ENCODE peak calls at places on chromosomes 11 and 22, in four cellular contexts. One of them, this sample, is unnamed. For H3K4me1, the result is how much of the 10 kb centered on the place peaks cover.

GRCh38 chr11:2517386-2518064 is 72.7 kb downstream of the KCNQ1 start:
- DNase-seq in prostate gland: no peak
- DNase-seq in stomach: peak
- DNase-seq in sigmoid colon: no peak
- DNase-seq in this sample: peak

GRCh38 chr11:73325036-73325981 is 17.2 kb downstream of the ARHGEF17 start:
- DNase-seq in prostate gland: no peak
- DNase-seq in stomach: no peak
- DNase-seq in sigmoid colon: peak
- DNase-seq in this sample: no peak

GRCh38 chr11:60914620-60915249 is 777 bp downstream of the TMEM109 start:
- DNase-seq in prostate gland: no peak
- DNase-seq in stomach: no peak
- DNase-seq in sigmoid colon: peak
- DNase-seq in this sample: no peak

GRCh38 chr11:10067629-10068300 is 226.3 kb downstream of the SBF2 start:
- DNase-seq in prostate gland: no peak
- DNase-seq in stomach: no peak
- DNase-seq in sigmoid colon: no peak
- DNase-seq in this sample: no peak

GRCh38 chr11:37881741-37882140 is 1283.7 kb upstream of the RAG2 start:
- DNase-seq in prostate gland: no peak
- DNase-seq in stomach: no peak
- DNase-seq in sigmoid colon: no peak
- DNase-seq in this sample: no peak

GRCh38 chr11:78138694-78139421 is 568 bp downstream of the ALG8 start:
- DNase-seq in prostate gland: no peak
- DNase-seq in stomach: peak
- DNase-seq in sigmoid colon: no peak
- DNase-seq in this sample: no peak

GRCh38 chr11:120141144-120142071 is 3.5 kb upstream of the TRIM29 start:
- DNase-seq in prostate gland: peak
- DNase-seq in stomach: peak
- DNase-seq in sigmoid colon: no peak
- DNase-seq in this sample: peak

GRCh38 chr11:89491141-89491690 is at the start of gene NOX4:
- DNase-seq in prostate gland: no peak
- DNase-seq in stomach: peak
- DNase-seq in sigmoid colon: peak
- DNase-seq in this sample: no peak

GRCh38 chr22:37808294-37808657 is 542 bp downstream of the GCAT start:
- DNase-seq in prostate gland: no peak
- DNase-seq in stomach: no peak
- DNase-seq in sigmoid colon: no peak
- DNase-seq in this sample: no peak

GRCh38 chr11:2585566-2586090 is 114.2 kb downstream of the KCNQ1OT1 start:
- DNase-seq in prostate gland: no peak
- DNase-seq in stomach: peak
- DNase-seq in sigmoid colon: no peak
- DNase-seq in this sample: peak

GRCh38 chr11:94780432-94780831 is 12.3 kb downstream of the AMOTL1 start:
- DNase-seq in prostate gland: no peak
- DNase-seq in stomach: no peak
- DNase-seq in sigmoid colon: no peak
- DNase-seq in this sample: no peak

GRCh38 chr11:117189191-117189940 is 9.8 kb upstream of the TAGLN start:
- DNase-seq in prostate gland: no peak
- DNase-seq in stomach: peak
- DNase-seq in sigmoid colon: peak
- DNase-seq in this sample: no peak

GRCh38 chr22:29331658-29332300 is 16.3 kb upstream of the RASL10A start:
- DNase-seq in prostate gland: no peak
- DNase-seq in stomach: no peak
- DNase-seq in sigmoid colon: no peak
- DNase-seq in this sample: no peak

GRCh38 chr11:199782-200181 is 6.9 kb downstream of the SCGB1C1 start:
- DNase-seq in prostate gland: no peak
- DNase-seq in stomach: peak
- DNase-seq in sigmoid colon: peak
- DNase-seq in this sample: no peak

GRCh38 chr11:75214411-75214821 is 26.2 kb upstream of the TPBGL start:
- DNase-seq in prostate gland: peak
- DNase-seq in stomach: peak
- DNase-seq in sigmoid colon: peak
- DNase-seq in this sample: no peak

GRCh38 chr11:125168875-125169537 is 4.5 kb downstream of the PKNOX2 start:
- DNase-seq in prostate gland: no peak
- DNase-seq in stomach: no peak
- DNase-seq in sigmoid colon: no peak
- DNase-seq in this sample: no peak

GRCh38 chr11:31301549-31302225 is 67.9 kb downstream of the DCDC1 start:
- DNase-seq in prostate gland: no peak
- DNase-seq in stomach: no peak
- DNase-seq in sigmoid colon: no peak
- DNase-seq in this sample: no peak

GRCh38 chr11:1825785-1826451 is 8.9 kb upstream of the SYT8 start:
- DNase-seq in prostate gland: no peak
- DNase-seq in stomach: no peak
- DNase-seq in sigmoid colon: no peak
- DNase-seq in this sample: no peak

GRCh38 chr11:134039726-134040385 is 29.0 kb upstream of the JAM3 start:
- DNase-seq in prostate gland: no peak
- DNase-seq in stomach: no peak
- DNase-seq in sigmoid colon: no peak
- DNase-seq in this sample: no peak

GRCh38 chr11:65090628-65091027 is 5.4 kb upstream of the VPS51 start:
- DNase-seq in prostate gland: no peak
- DNase-seq in stomach: no peak
- DNase-seq in sigmoid colon: no peak
- DNase-seq in this sample: no peak

GRCh38 chr11:13958596-13958995 is 3.9 kb upstream of the SPON1 start:
- DNase-seq in prostate gland: no peak
- DNase-seq in stomach: no peak
- DNase-seq in sigmoid colon: no peak
- DNase-seq in this sample: no peak

GRCh38 chr11:5689551-5689983 is at the start of gene TRIM22:
- DNase-seq in prostate gland: peak
- DNase-seq in stomach: peak
- DNase-seq in sigmoid colon: no peak
- DNase-seq in this sample: peak

GRCh38 chr11:66639066-66639813 is 737 bp downstream of the RBM4 start:
- DNase-seq in prostate gland: no peak
- DNase-seq in stomach: no peak
- DNase-seq in sigmoid colon: peak
- DNase-seq in this sample: no peak

GRCh38 chr11:117818036-117818858 is 6.3 kb downstream of the FXYD2 start:
- DNase-seq in prostate gland: no peak
- DNase-seq in stomach: no peak
- DNase-seq in sigmoid colon: no peak
- DNase-seq in this sample: no peak

DNA sequence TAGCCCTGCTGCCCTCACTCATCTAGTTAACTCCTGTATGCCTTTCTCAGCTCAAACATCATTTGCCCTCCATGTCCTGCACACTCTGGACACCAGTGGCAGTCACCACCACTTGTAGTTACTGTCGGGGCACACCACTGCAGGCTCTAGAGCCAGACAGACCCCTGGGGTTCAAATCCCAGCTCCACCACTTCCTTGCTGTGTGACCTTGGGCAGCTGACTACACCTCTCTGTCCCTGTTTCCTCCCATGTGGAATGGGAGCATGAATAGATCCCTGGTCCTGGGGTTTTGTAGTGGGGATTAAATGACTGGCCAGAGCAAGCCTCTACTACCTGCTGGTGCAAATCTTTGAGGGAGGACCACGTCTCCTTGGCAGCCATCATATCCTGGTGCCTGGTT is 7.8 kb upstream of the IFT27 start:
- DNase-seq in prostate gland: no peak
- DNase-seq in stomach: no peak
- DNase-seq in sigmoid colon: no peak
- DNase-seq in this sample: no peak
- TF ChIP-seq POLR2AphosphoS5 in prostate gland: no peak
- TF ChIP-seq POLR2AphosphoS5 in stomach: no peak
- TF ChIP-seq POLR2AphosphoS5 in sigmoid colon: no peak
- TF ChIP-seq POLR2AphosphoS5 in this sample: no peak

DNA sequence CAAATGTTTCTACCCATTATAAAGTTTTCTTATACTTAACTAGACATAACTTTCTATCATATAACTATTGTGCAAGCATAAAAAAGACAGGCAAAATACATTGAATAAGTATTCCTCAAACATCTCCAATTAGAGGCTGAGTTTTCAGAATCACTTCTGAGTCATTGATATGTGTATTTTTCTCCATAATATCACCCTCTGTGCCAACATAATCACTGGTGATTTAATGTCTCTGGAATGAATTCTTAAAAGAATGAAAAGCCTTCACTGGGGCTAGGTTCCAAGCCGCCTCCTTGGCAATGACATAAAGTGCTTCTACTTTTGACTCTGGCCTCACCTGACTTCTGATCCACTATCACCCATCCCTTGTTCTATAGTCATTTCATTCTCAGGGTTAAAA is 197.0 kb upstream of the E2F8 start:
- DNase-seq in prostate gland: no peak
- DNase-seq in stomach: no peak
- DNase-seq in sigmoid colon: no peak
- DNase-seq in this sample: no peak
- H3K4me1 ChIP-seq in prostate gland: under half
- H3K4me1 ChIP-seq in stomach: under half
- H3K4me1 ChIP-seq in sigmoid colon: under half
- H3K4me1 ChIP-seq in this sample: under half

GRCh38 chr11:61969838-61970452 is 2.5 kb upstream of the FTH1 start:
- DNase-seq in prostate gland: no peak
- DNase-seq in stomach: no peak
- DNase-seq in sigmoid colon: no peak
- DNase-seq in this sample: no peak
- TF ChIP-seq POLR2AphosphoS5 in prostate gland: peak
- TF ChIP-seq POLR2AphosphoS5 in stomach: peak
- TF ChIP-seq POLR2AphosphoS5 in sigmoid colon: peak
- TF ChIP-seq POLR2AphosphoS5 in this sample: peak

DNA sequence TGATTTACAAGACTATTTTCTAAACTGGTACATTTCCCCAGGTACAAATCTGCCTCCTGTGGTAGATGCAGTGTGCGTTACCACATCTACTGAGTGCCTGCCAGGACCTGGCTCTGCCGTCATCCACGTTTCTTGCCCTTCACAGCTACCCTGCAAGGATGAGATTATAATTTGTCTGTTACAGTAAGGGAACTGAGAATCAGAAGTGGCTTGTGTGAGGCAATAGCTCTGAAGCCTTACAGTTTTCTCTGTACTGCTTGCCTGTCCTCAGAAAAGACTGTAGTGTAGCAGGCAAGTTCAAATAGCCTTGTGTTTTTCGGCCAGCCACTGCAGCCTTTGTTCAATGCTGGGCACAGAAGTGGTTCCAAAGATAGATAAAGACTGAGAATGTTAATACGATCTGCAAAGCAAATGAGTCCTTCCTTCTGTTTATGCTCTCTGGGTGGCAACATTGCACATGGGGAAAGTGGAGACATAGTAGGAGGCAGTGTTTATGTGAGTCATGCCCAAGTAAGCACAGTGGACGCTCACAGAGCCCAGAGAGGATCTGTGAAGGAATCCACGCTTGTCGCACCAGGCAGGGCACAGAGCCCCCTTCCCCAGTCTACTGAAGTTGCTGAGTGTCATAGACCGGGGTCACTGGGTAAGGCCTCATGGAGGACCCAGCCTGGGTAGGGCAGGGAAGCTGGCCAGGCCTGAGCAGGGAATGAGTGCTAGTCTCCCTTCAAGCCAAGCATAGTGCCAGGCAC is 49.1 kb downstream of the MICAL2 start:
- DNase-seq in prostate gland: no peak
- DNase-seq in stomach: no peak
- DNase-seq in sigmoid colon: peak
- DNase-seq in this sample: no peak
- H3K4me1 ChIP-seq in prostate gland: under half
- H3K4me1 ChIP-seq in stomach: half or more
- H3K4me1 ChIP-seq in sigmoid colon: half or more
- H3K4me1 ChIP-seq in this sample: half or more

DNA sequence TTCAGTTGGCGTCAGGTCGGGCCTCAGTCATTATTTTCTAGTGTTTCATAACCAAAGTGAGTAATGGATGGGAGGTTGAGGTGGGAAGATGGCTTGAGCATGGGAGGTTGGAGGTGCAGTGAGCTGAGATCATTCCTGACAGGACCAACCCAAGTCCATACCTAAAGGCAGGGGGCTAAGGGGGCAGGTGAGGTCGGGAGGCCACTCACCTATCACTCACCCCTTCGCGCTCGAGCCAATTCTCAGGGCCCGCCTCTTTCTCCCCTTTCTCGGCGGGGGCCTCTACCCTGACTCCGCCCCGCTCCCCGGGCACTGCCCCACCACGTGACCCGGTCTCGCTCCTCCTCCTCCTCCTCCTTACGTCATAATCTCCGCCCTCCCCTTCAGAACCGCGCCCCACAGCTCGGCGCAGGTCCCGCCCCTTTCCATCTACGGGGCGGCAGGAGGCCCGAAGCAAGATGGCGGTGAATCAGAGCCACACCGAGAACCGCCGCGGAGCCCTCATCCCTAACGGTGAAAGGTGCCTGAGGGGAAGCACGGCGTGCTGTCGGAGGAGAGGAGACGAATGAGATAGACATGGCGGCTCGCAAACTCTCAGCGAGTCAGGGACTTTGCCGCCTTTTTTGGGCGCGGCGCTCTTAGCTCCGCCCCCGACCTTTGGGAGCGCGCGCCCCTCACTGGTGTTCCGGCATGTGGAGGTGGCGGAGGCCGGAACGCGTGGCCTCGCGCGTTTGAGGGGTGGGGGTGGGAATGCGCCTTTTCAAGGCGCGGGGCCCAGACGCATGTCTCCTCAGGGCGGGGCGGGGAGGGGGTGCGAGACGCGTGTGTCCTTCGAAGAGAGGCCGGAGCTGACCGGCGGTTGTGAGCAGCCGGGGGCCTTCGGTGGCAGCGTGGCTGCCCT is at the start of gene WBP2NL:
- DNase-seq in prostate gland: peak
- DNase-seq in stomach: peak
- DNase-seq in sigmoid colon: peak
- DNase-seq in this sample: no peak
- TF ChIP-seq POLR2AphosphoS5 in prostate gland: peak
- TF ChIP-seq POLR2AphosphoS5 in stomach: peak
- TF ChIP-seq POLR2AphosphoS5 in sigmoid colon: peak
- TF ChIP-seq POLR2AphosphoS5 in this sample: peak

This sample was measured in esophagus muscularis mucosa.